ENCODE peak calls at places on chromosomes 1 and 21, in six cellular contexts. C is lower lobe of right lung, Y is NB4, N is psoas muscle, A is GM20000, K is GM12864. E is an unnamed sample.

GRCh38 chr1:174326278-174326677 is 121.5 kb upstream of the GPR52 start:
- DNase-seq in C (no peak), Y (no peak), N (no peak), A (no peak), K (no peak), E (no peak)

GRCh38 chr1:98702976-98703375 is 41.5 kb downstream of the SNX7 start:
- DNase-seq in C (no peak), Y (no peak), N (no peak), A (no peak), K (no peak), E (no peak)

GRCh38 chr21:38289697-38290096 is 32.9 kb downstream of the KCNJ15 start:
- DNase-seq in C (peak), Y (peak), N (no peak), A (no peak), K (no peak), E (no peak)

GRCh38 chr1:1171551-1172340 is 1.9 kb upstream of the TTLL10 start:
- DNase-seq in C (no peak), Y (peak), N (peak), A (peak), K (no peak), E (no peak)

GRCh38 chr1:248736992-248737391 is 18.6 kb downstream of the LYPD8 start:
- DNase-seq in C (no peak), Y (no peak), N (no peak), A (no peak), K (no peak), E (no peak)

GRCh38 chr1:19484793-19485361 is 462 bp downstream of the CAPZB start:
- DNase-seq in C (peak), Y (peak), N (no peak), A (no peak), K (no peak), E (no peak)

GRCh38 chr1:52141513-52142219 is at the start of gene ZFYVE9:
- DNase-seq in C (peak), Y (peak), N (peak), A (peak), K (no peak), E (peak)

GRCh38 chr1:158285756-158286241 is 3.9 kb upstream of the CD1C start:
- DNase-seq in C (peak), Y (peak), N (peak), A (peak), K (peak), E (peak)

GRCh38 chr1:71634159-71634558 is 553.3 kb upstream of the ZRANB2 start:
- DNase-seq in C (no peak), Y (no peak), N (no peak), A (no peak), K (no peak), E (no peak)

GRCh38 chr1:19163261-19163660 is 46.8 kb downstream of the UBR4 start:
- DNase-seq in C (no peak), Y (no peak), N (no peak), A (no peak), K (no peak), E (no peak)

GRCh38 chr1:147600119-147601111 is 59.1 kb downstream of the BCL9 start:
- DNase-seq in C (no peak), Y (peak), N (no peak), A (no peak), K (no peak), E (no peak)

GRCh38 chr1:234607091-234608025 is 2.6 kb downstream of the IRF2BP2 start:
- DNase-seq in C (peak), Y (peak), N (peak), A (no peak), K (no peak), E (no peak)
- TF ChIP-seq CTCF in C (peak), Y (no peak), N (peak), A (no peak), K (no peak), E (no peak)

GRCh38 chr1:65059930-65060538 is 88.0 kb upstream of the AK4 start:
- DNase-seq in C (no peak), Y (peak), N (no peak), A (peak), K (no peak), E (no peak)

GRCh38 chr1:65062339-65062738 is 85.7 kb upstream of the AK4 start:
- DNase-seq in C (no peak), Y (no peak), N (no peak), A (no peak), K (no peak), E (no peak)

GRCh38 chr1:65065535-65066378 is 82.2 kb upstream of the AK4 start:
- DNase-seq in C (peak), Y (no peak), N (peak), A (no peak), K (no peak), E (no peak)

GRCh38 chr1:65066379-65066765 is 81.6 kb upstream of the AK4 start:
- DNase-seq in C (no peak), Y (no peak), N (no peak), A (no peak), K (no peak), E (no peak)

DNA sequence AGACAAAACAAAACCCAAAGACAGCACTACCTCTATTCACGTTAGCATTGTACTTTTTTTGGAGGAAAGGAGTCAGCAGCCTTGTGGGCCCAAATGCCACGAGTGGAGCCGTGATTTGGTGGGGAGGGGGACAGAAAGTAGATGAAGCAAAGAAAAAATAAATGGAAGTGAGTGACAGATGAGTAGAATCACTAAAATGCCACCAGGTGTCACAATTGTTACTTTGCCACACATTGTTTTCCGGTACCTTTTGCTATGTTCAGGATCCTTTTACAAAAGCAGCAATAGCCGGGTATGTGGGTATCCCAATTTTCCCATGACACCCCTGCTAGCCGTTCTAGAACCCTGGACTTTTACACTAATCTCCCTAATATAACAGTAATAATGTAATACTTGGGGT is 85.0 kb upstream of the AK4 start:
- DNase-seq in C (no peak), Y (no peak), N (no peak), A (peak), K (no peak), E (no peak)
- TF ChIP-seq CTCF in C (no peak), Y (no peak), N (peak), A (no peak), K (peak), E (peak)

GRCh38 chr1:92736395-92736794 is 48.5 kb downstream of the EVI5 start:
- DNase-seq in C (no peak), Y (peak), N (no peak), A (peak), K (no peak), E (no peak)
- TF ChIP-seq CTCF in C (no peak), Y (peak), N (no peak), A (no peak), K (peak), E (peak)

DNA sequence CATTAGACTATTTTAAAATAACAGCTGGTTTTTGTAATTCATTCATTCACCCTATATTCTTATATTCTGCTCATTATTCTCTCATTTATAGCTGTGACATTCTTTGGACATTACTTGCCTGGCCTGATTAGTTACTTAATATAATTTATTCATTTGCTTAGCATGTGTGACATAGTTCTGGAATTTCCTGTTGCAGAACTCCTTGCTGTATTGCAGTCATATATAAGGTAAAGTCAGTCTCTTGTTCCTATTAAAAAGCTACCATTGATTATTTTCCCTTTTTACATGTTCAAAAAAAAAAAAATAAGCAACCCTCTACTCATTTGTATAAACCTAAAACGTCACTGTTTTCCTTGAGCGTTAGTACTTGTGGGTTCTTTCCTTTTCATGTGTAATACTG is 23.9 kb downstream of the GNAT2 start:
- DNase-seq in C (no peak), Y (no peak), N (no peak), A (no peak), K (no peak), E (no peak)
- TF ChIP-seq CTCF in C (no peak), Y (no peak), N (no peak), A (no peak), K (no peak), E (no peak)

GRCh38 chr1:190452272-190452848 is 25.3 kb downstream of the BRINP3 start:
- DNase-seq in C (no peak), Y (no peak), N (no peak), A (no peak), K (no peak), E (no peak)

GRCh38 chr1:190453550-190453949 is 24.1 kb downstream of the BRINP3 start:
- DNase-seq in C (no peak), Y (peak), N (no peak), A (no peak), K (no peak), E (no peak)
- TF ChIP-seq CTCF in C (no peak), Y (no peak), N (no peak), A (no peak), K (no peak), E (no peak)

E was measured in GM10248.